ENCODE peak calls at places on chromosomes 5 and 9, in nine cellular contexts. W is aorta, T is A673, N is foreskin fibroblast, X is lower leg skin, O is heart left ventricle, Z is upper lobe of right lung, U is A549, Q is kidney. Y is an unnamed sample.

GRCh38 chr9:127563579-127563978 is 48.5 kb upstream of the STXBP1 start:
- DNase-seq in O (no peak), X (no peak), Z (no peak), W (no peak), U (no peak), T (no peak), N (no peak), Q (no peak), Y (no peak)

GRCh38 chr5:44225231-44226160 is 163.7 kb downstream of the FGF10 start:
- DNase-seq in U (no peak), Q (peak), O (no peak), X (peak), W (no peak), N (no peak), T (no peak), Z (no peak), Y (no peak)

GRCh38 chr5:116084231-116084630 is 594 bp upstream of the COMMD10 start:
- DNase-seq in W (no peak), U (peak), Z (no peak), O (no peak), Q (no peak), N (peak), T (no peak), X (no peak), Y (no peak)

GRCh38 chr9:113566011-113566711 is 102.6 kb downstream of the RGS3 start:
- DNase-seq in W (peak), T (no peak), X (no peak), Z (peak), Q (no peak), N (no peak), O (no peak), U (no peak), Y (peak)

GRCh38 chr5:66992547-66992946 is 204.1 kb downstream of the CD180 start:
- DNase-seq in Q (no peak), N (no peak), W (no peak), X (no peak), O (no peak), Z (no peak), T (no peak), U (no peak), Y (no peak)

GRCh38 chr5:68251804-68252648 is 36.5 kb downstream of the PIK3R1 start:
- DNase-seq in N (peak), X (peak), Z (no peak), Q (no peak), O (no peak), T (peak), U (no peak), W (no peak), Y (no peak)

GRCh38 chr9:109310486-109310901 is 10.4 kb downstream of the EPB41L4B start:
- DNase-seq in X (no peak), O (no peak), W (no peak), N (no peak), Q (no peak), Z (no peak), U (no peak), T (no peak), Y (no peak)

GRCh38 chr9:83267741-83268140 is 204.8 kb upstream of the RASEF start:
- DNase-seq in W (no peak), U (no peak), T (no peak), O (no peak), Z (no peak), X (no peak), Q (no peak), N (no peak), Y (no peak)

GRCh38 chr5:134028496-134028895 is 23.7 kb upstream of the VDAC1 start:
- DNase-seq in Z (no peak), W (peak), Q (no peak), T (no peak), N (no peak), U (no peak), X (no peak), O (no peak), Y (no peak)

GRCh38 chr9:35357116-35357515 is 132.8 kb upstream of the RUSC2 start:
- DNase-seq in T (no peak), Z (no peak), U (no peak), W (no peak), X (no peak), Q (no peak), N (peak), O (no peak), Y (no peak)

GRCh38 chr9:116345393-116345792 is 191.8 kb downstream of the PAPPA start:
- DNase-seq in T (no peak), Z (no peak), X (no peak), N (no peak), Q (no peak), O (no peak), U (no peak), W (no peak), Y (no peak)

GRCh38 chr5:140321796-140322195 is 18.9 kb upstream of the PFDN1 start:
- DNase-seq in N (peak), U (no peak), T (no peak), Z (peak), O (peak), Q (no peak), X (peak), W (no peak), Y (no peak)

GRCh38 chr9:28820741-28821140 is 1247.5 kb upstream of the C9orf72 start:
- DNase-seq in W (no peak), X (no peak), N (no peak), U (no peak), Z (no peak), T (peak), Q (no peak), O (no peak), Y (no peak)

GRCh38 chr5:37847978-37848425 is 8.2 kb upstream of the GDNF start:
- DNase-seq in U (no peak), W (no peak), X (no peak), T (peak), N (peak), Q (no peak), O (no peak), Z (no peak), Y (peak)

GRCh38 chr9:111900934-111901612 is 4.5 kb downstream of the UGCG start:
- DNase-seq in X (no peak), U (no peak), N (peak), W (no peak), Z (no peak), O (no peak), Q (no peak), T (no peak), Y (no peak)

GRCh38 chr9:974993-975739 is 1.3 kb upstream of the DMRT3 start:
- DNase-seq in U (no peak), T (no peak), O (no peak), X (no peak), Z (no peak), W (no peak), N (no peak), Q (no peak), Y (no peak)

GRCh38 chr5:10555134-10555733 is 8.6 kb upstream of the ANKRD33B start:
- DNase-seq in N (peak), T (peak), X (no peak), U (peak), Z (no peak), W (no peak), Q (no peak), O (no peak), Y (peak)

GRCh38 chr9:19379283-19379682 is 753 bp downstream of the RPS6 start:
- DNase-seq in Q (no peak), U (no peak), Z (no peak), O (no peak), W (no peak), N (no peak), X (no peak), T (no peak), Y (no peak)

GRCh38 chr9:128921881-128922763 is 1.3 kb downstream of the PHYHD1 start:
- DNase-seq in Z (peak), O (peak), N (peak), X (no peak), U (no peak), Q (peak), W (peak), T (peak), Y (no peak)
- H3K4me3 ChIP-seq in Z (peak), O (peak), N (peak), X (peak), U (no peak), Q (peak), W (peak), T (peak), Y (peak)

DNA sequence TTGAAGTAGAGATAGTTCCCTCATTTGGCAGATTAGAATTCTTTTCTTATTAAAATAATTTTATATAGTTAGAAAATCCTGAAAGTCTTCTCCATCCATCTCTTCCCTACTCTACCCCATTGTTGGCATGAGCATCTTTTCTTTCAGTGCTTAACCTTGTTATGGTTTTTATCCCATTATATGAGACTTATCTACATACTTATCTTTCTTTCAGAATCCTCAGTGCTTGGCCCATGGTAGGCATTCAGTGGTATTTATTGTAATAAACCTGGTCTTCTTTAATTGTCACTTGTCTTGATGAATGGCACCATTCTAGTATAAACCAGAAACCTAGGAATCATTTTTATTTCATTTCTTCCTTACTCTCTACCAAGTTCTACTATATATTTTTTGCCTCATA is 169.8 kb upstream of the TLX3 start:
- DNase-seq in N (no peak), W (no peak), X (no peak), Z (no peak), T (no peak), U (no peak), Q (no peak), O (no peak), Y (no peak)
- H3K4me3 ChIP-seq in N (no peak), W (no peak), X (no peak), Z (no peak), T (no peak), U (no peak), Q (no peak), O (no peak), Y (no peak)

GRCh38 chr9:134406366-134407122 is 80.3 kb downstream of the RXRA start:
- DNase-seq in N (peak), W (no peak), Q (no peak), U (peak), O (no peak), X (no peak), T (peak), Z (no peak), Y (no peak)
- H3K4me3 ChIP-seq in N (peak), W (no peak), Q (peak), U (peak), O (peak), X (no peak), T (peak), Z (peak), Y (no peak)

GRCh38 chr9:132411091-132411508 is 1.1 kb downstream of the CFAP77 start:
- DNase-seq in Z (peak), T (peak), O (no peak), U (peak), W (peak), X (no peak), N (peak), Q (peak), Y (no peak)
- H3K4me3 ChIP-seq in Z (peak), T (no peak), O (no peak), U (no peak), W (no peak), X (no peak), N (no peak), Q (no peak), Y (no peak)

GRCh38 chr9:134457321-134457923 is 131.2 kb downstream of the RXRA start:
- DNase-seq in U (no peak), Z (no peak), N (no peak), T (no peak), W (no peak), X (no peak), O (peak), Q (no peak), Y (no peak)
- H3K4me3 ChIP-seq in U (no peak), Z (no peak), N (no peak), T (no peak), W (no peak), X (no peak), O (no peak), Q (no peak), Y (no peak)

GRCh38 chr5:174084691-174085154 is 39.2 kb downstream of the NSG2 start:
- DNase-seq in O (no peak), Q (no peak), U (no peak), X (no peak), Z (no peak), T (no peak), W (no peak), N (peak), Y (no peak)
- H3K4me3 ChIP-seq in O (no peak), Q (no peak), U (no peak), X (no peak), Z (no peak), T (no peak), W (no peak), N (no peak), Y (no peak)

DNA sequence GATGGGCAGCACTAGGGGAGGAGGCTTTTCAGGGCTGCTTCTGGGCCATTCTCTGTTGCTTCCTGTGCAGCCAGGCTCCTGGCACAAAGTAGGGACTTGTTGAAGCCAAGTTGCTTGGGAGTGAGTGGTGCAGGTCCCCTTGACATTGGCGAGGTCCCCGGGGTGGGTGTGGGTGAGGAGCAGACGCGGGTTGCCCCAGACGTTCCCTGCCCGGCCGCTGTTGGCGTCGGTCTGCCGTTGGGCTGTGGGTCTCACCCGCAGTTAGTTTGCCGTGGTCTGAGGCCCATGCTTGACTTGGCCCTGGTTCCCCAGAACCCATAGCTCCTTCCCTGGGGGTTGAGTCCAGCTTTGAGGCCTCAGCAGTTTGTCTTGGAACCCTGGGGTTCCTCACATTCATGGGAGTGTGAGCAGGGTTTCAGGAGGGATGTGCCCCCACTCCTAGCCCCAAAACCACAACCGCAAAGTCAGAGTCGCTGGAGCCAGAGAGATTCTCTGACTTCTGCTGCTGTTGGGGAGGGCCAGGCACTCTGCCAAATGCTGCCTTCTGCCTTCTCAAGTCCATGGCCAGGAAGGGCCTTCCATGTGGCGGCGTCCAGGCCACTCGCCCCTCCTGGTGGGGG is 77.5 kb downstream of the RXRA start:
- DNase-seq in W (peak), Z (peak), X (peak), T (no peak), Q (peak), O (peak), U (no peak), N (peak), Y (no peak)
- H3K4me3 ChIP-seq in W (no peak), Z (no peak), X (no peak), T (no peak), Q (no peak), O (no peak), U (no peak), N (no peak), Y (no peak)

GRCh38 chr9:122347348-122348287 is 23.2 kb upstream of the PTGS1 start:
- DNase-seq in W (no peak), N (peak), Z (no peak), Q (no peak), X (no peak), U (peak), T (peak), O (no peak), Y (no peak)
- H3K4me3 ChIP-seq in W (peak), N (peak), Z (peak), Q (peak), X (peak), U (peak), T (peak), O (peak), Y (peak)

DNA sequence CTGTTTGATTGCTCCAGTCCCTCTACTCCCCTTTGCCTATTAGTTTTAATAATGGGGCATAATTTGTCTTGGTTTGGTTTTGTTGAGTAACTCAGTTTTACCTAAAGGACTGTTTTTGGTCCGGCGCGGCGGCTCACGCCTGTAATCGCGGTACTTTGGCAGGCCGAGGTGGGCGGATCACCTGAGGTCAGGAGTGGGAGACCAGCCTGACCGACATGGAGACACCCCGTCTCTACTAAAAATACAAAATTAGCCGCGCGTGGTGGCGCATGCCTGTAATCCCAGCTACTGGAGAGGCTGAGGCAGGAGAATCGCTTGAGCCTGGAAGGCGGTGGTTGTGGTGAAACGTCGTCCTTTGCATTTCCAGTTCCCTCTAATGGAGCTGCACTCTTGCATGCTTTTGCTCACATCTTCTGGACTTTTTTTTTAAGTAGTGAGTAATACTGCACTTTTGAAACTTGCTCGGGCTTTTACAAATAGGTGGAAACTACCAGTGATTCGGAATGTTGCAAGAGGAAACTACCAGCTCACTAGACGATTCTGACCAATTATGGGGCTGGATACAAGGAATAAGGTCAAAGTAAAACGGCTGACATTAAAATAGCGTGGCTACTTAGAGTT is 721 bp upstream of the MAML1 start:
- DNase-seq in Q (peak), W (no peak), T (no peak), N (peak), X (peak), O (peak), U (no peak), Z (peak), Y (no peak)
- H3K4me3 ChIP-seq in Q (peak), W (peak), T (peak), N (peak), X (peak), O (peak), U (peak), Z (peak), Y (peak)

GRCh38 chr9:93557366-93558137 is 18.8 kb upstream of the PHF2 start:
- DNase-seq in U (no peak), Q (no peak), X (no peak), W (no peak), O (no peak), T (no peak), N (no peak), Z (no peak), Y (no peak)

GRCh38 chr9:93555370-93555769 is 21.0 kb upstream of the PHF2 start:
- DNase-seq in T (no peak), W (no peak), U (no peak), Z (no peak), N (no peak), O (no peak), X (no peak), Q (no peak), Y (no peak)

GRCh38 chr9:93549636-93550035 is 26.7 kb upstream of the PHF2 start:
- DNase-seq in Q (no peak), N (no peak), W (no peak), T (no peak), Z (no peak), O (no peak), U (no peak), X (no peak), Y (no peak)

GRCh38 chr9:93558503-93558902 is 17.9 kb upstream of the PHF2 start:
- DNase-seq in W (no peak), Z (no peak), U (no peak), X (no peak), Q (no peak), O (no peak), T (no peak), N (no peak), Y (no peak)

GRCh38 chr9:93552923-93553322 is 23.5 kb upstream of the PHF2 start:
- DNase-seq in T (no peak), Z (no peak), Q (no peak), N (no peak), X (no peak), W (no peak), U (no peak), O (no peak), Y (no peak)
- H3K4me3 ChIP-seq in T (no peak), Z (no peak), Q (no peak), N (no peak), X (no peak), W (no peak), U (no peak), O (no peak), Y (no peak)